ENCODE peak calls at places on chromosome 4, in six cellular contexts. One of them, this sample, is unnamed.

GRCh38 chr4:72505314-72505744 is 63.7 kb downstream of the ADAMTS3 start:
- DNase-seq in omental fat pad: no peak
- DNase-seq in brain microvascular endothelial cell: peak; percentile 30
- DNase-seq in astrocyte of the spinal cord: peak; percentile 57
- DNase-seq in NCI-H1092: no peak
- DNase-seq in lower leg skin: no peak
- DNase-seq in this sample: no peak

GRCh38 chr4:159159611-159160010 is 56.7 kb downstream of the RAPGEF2 start:
- DNase-seq in omental fat pad: no peak
- DNase-seq in astrocyte of the spinal cord: no peak
- DNase-seq in NCI-H1092: no peak
- DNase-seq in lower leg skin: no peak
- DNase-seq in brain microvascular endothelial cell: no peak
- DNase-seq in this sample: no peak

GRCh38 chr4:1072830-1073446 is 40.4 kb downstream of the RNF212 start:
- DNase-seq in NCI-H1092: peak; percentile 26
- DNase-seq in omental fat pad: no peak
- DNase-seq in astrocyte of the spinal cord: peak; percentile 59
- DNase-seq in brain microvascular endothelial cell: peak; percentile 63
- DNase-seq in lower leg skin: peak; percentile 46
- DNase-seq in this sample: peak; percentile 19

GRCh38 chr4:7590205-7590604 is 155.5 kb upstream of the PSAPL1 start:
- DNase-seq in omental fat pad: no peak
- DNase-seq in NCI-H1092: no peak
- DNase-seq in astrocyte of the spinal cord: no peak
- DNase-seq in brain microvascular endothelial cell: no peak
- DNase-seq in lower leg skin: no peak
- DNase-seq in this sample: no peak

GRCh38 chr4:76545161-76545884 is 110.3 kb downstream of the SHROOM3 start:
- DNase-seq in brain microvascular endothelial cell: no peak
- DNase-seq in lower leg skin: no peak
- DNase-seq in omental fat pad: no peak
- DNase-seq in astrocyte of the spinal cord: peak; percentile 73
- DNase-seq in NCI-H1092: no peak
- DNase-seq in this sample: no peak

GRCh38 chr4:145418739-145419138 is 62.9 kb upstream of the SMAD1 start:
- DNase-seq in astrocyte of the spinal cord: no peak
- DNase-seq in omental fat pad: no peak
- DNase-seq in brain microvascular endothelial cell: no peak
- DNase-seq in lower leg skin: no peak
- DNase-seq in NCI-H1092: no peak
- DNase-seq in this sample: no peak

GRCh38 chr4:2859514-2859913 is 15.9 kb downstream of the ADD1 start:
- DNase-seq in omental fat pad: no peak
- DNase-seq in astrocyte of the spinal cord: no peak
- DNase-seq in brain microvascular endothelial cell: no peak
- DNase-seq in lower leg skin: no peak
- DNase-seq in NCI-H1092: no peak
- DNase-seq in this sample: no peak

GRCh38 chr4:71847300-71847699 is 63.4 kb upstream of the GC start:
- DNase-seq in astrocyte of the spinal cord: no peak
- DNase-seq in brain microvascular endothelial cell: no peak
- DNase-seq in lower leg skin: no peak
- DNase-seq in NCI-H1092: no peak
- DNase-seq in omental fat pad: no peak
- DNase-seq in this sample: no peak

GRCh38 chr4:136687118-136687517 is 845.2 kb downstream of the PCDH18 start:
- DNase-seq in lower leg skin: no peak
- DNase-seq in brain microvascular endothelial cell: no peak
- DNase-seq in omental fat pad: no peak
- DNase-seq in NCI-H1092: no peak
- DNase-seq in astrocyte of the spinal cord: no peak
- DNase-seq in this sample: no peak

GRCh38 chr4:898123-898522 is 34.0 kb downstream of the GAK start:
- DNase-seq in NCI-H1092: no peak
- DNase-seq in omental fat pad: no peak
- DNase-seq in brain microvascular endothelial cell: no peak
- DNase-seq in astrocyte of the spinal cord: no peak
- DNase-seq in lower leg skin: no peak
- DNase-seq in this sample: no peak

GRCh38 chr4:180380733-180381132 is 1862.5 kb upstream of the TENM3 start:
- DNase-seq in lower leg skin: no peak
- DNase-seq in brain microvascular endothelial cell: peak; percentile 2
- DNase-seq in omental fat pad: no peak
- DNase-seq in NCI-H1092: no peak
- DNase-seq in astrocyte of the spinal cord: peak; percentile 79
- DNase-seq in this sample: no peak

GRCh38 chr4:91116861-91117260 is 989.7 kb downstream of the CCSER1 start:
- DNase-seq in astrocyte of the spinal cord: peak; percentile 18
- DNase-seq in NCI-H1092: no peak
- DNase-seq in omental fat pad: no peak
- DNase-seq in lower leg skin: no peak
- DNase-seq in brain microvascular endothelial cell: no peak
- DNase-seq in this sample: no peak

GRCh38 chr4:95548738-95549245 is at the start of gene UNC5C:
- DNase-seq in lower leg skin: no peak
- DNase-seq in astrocyte of the spinal cord: peak; percentile 64
- DNase-seq in NCI-H1092: no peak
- DNase-seq in omental fat pad: no peak
- DNase-seq in brain microvascular endothelial cell: peak; percentile 14
- DNase-seq in this sample: no peak

GRCh38 chr4:152935138-152935537 is 985 bp upstream of the FHDC1 start:
- DNase-seq in lower leg skin: no peak
- DNase-seq in NCI-H1092: no peak
- DNase-seq in brain microvascular endothelial cell: no peak
- DNase-seq in astrocyte of the spinal cord: no peak
- DNase-seq in omental fat pad: no peak
- DNase-seq in this sample: no peak

GRCh38 chr4:151715881-151716280 is 44.9 kb downstream of the GATB start:
- DNase-seq in NCI-H1092: no peak
- DNase-seq in omental fat pad: no peak
- DNase-seq in lower leg skin: no peak
- DNase-seq in brain microvascular endothelial cell: no peak
- DNase-seq in astrocyte of the spinal cord: no peak
- DNase-seq in this sample: no peak

GRCh38 chr4:51845736-51846135 is 2.8 kb downstream of the DCUN1D4 start:
- DNase-seq in omental fat pad: no peak
- DNase-seq in brain microvascular endothelial cell: no peak
- DNase-seq in NCI-H1092: no peak
- DNase-seq in lower leg skin: no peak
- DNase-seq in astrocyte of the spinal cord: no peak
- DNase-seq in this sample: no peak

GRCh38 chr4:110475881-110476818 is at the start of gene ENPEP:
- DNase-seq in NCI-H1092: no peak
- DNase-seq in astrocyte of the spinal cord: peak; percentile 35
- DNase-seq in brain microvascular endothelial cell: peak; percentile 24
- DNase-seq in lower leg skin: no peak
- DNase-seq in omental fat pad: no peak
- DNase-seq in this sample: no peak

GRCh38 chr4:154049457-154050181 is 260.7 kb upstream of the SFRP2 start:
- DNase-seq in brain microvascular endothelial cell: peak; percentile 28
- DNase-seq in astrocyte of the spinal cord: no peak
- DNase-seq in NCI-H1092: no peak
- DNase-seq in omental fat pad: no peak
- DNase-seq in lower leg skin: peak; percentile 31
- DNase-seq in this sample: no peak

GRCh38 chr4:119070301-119070700 is 65.3 kb upstream of the MYOZ2 start:
- DNase-seq in brain microvascular endothelial cell: no peak
- DNase-seq in omental fat pad: no peak
- DNase-seq in lower leg skin: no peak
- DNase-seq in astrocyte of the spinal cord: no peak
- DNase-seq in NCI-H1092: no peak
- DNase-seq in this sample: no peak

GRCh38 chr4:184250795-184251679 is 33.4 kb upstream of the ENPP6 start:
- DNase-seq in brain microvascular endothelial cell: peak; percentile 20
- DNase-seq in NCI-H1092: peak; percentile 61
- DNase-seq in lower leg skin: no peak
- DNase-seq in omental fat pad: no peak
- DNase-seq in astrocyte of the spinal cord: peak; percentile 58
- DNase-seq in this sample: no peak

GRCh38 chr4:3402409-3403103 is 39.2 kb upstream of the HGFAC start:
- DNase-seq in lower leg skin: no peak
- DNase-seq in astrocyte of the spinal cord: peak; percentile 70
- DNase-seq in NCI-H1092: no peak
- DNase-seq in brain microvascular endothelial cell: peak; percentile 57
- DNase-seq in omental fat pad: no peak
- DNase-seq in this sample: no peak

GRCh38 chr4:102612824-102613366 is 111.7 kb downstream of the NFKB1 start:
- DNase-seq in NCI-H1092: no peak
- DNase-seq in brain microvascular endothelial cell: no peak
- DNase-seq in omental fat pad: no peak
- DNase-seq in lower leg skin: no peak
- DNase-seq in astrocyte of the spinal cord: no peak
- DNase-seq in this sample: no peak

GRCh38 chr4:149595500-149595899 is 220.1 kb downstream of the IQCM start:
- DNase-seq in NCI-H1092: no peak
- DNase-seq in omental fat pad: no peak
- DNase-seq in lower leg skin: no peak
- DNase-seq in brain microvascular endothelial cell: peak; percentile 2
- DNase-seq in astrocyte of the spinal cord: no peak
- DNase-seq in this sample: no peak

GRCh38 chr4:173272987-173273386 is 61.2 kb downstream of the HMGB2 start:
- DNase-seq in omental fat pad: no peak
- DNase-seq in lower leg skin: no peak
- DNase-seq in astrocyte of the spinal cord: no peak
- DNase-seq in NCI-H1092: no peak
- DNase-seq in brain microvascular endothelial cell: no peak
- DNase-seq in this sample: no peak

GRCh38 chr4:111066887-111067286 is 444.0 kb upstream of the PITX2 start:
- DNase-seq in astrocyte of the spinal cord: peak; percentile 42
- DNase-seq in lower leg skin: no peak
- DNase-seq in NCI-H1092: no peak
- DNase-seq in omental fat pad: no peak
- DNase-seq in brain microvascular endothelial cell: peak; percentile 34
- DNase-seq in this sample: no peak

GRCh38 chr4:73707918-73708577 is 32.3 kb upstream of the CXCL8 start:
- DNase-seq in astrocyte of the spinal cord: peak; percentile 93
- DNase-seq in lower leg skin: peak; percentile 35
- DNase-seq in NCI-H1092: no peak
- DNase-seq in brain microvascular endothelial cell: peak; percentile 94
- DNase-seq in omental fat pad: peak; percentile 55
- DNase-seq in this sample: no peak

GRCh38 chr4:52658671-52659015 is 458 bp downstream of the USP46 start:
- DNase-seq in brain microvascular endothelial cell: no peak
- DNase-seq in astrocyte of the spinal cord: no peak
- DNase-seq in NCI-H1092: no peak
- DNase-seq in lower leg skin: no peak
- DNase-seq in omental fat pad: no peak
- DNase-seq in this sample: no peak

GRCh38 chr4:30553151-30553550 is 167.0 kb upstream of the PCDH7 start:
- DNase-seq in NCI-H1092: no peak
- DNase-seq in astrocyte of the spinal cord: no peak
- DNase-seq in lower leg skin: no peak
- DNase-seq in omental fat pad: no peak
- DNase-seq in brain microvascular endothelial cell: no peak
- DNase-seq in this sample: no peak

GRCh38 chr4:10664408-10664807 is 20.2 kb downstream of the CLNK start:
- DNase-seq in brain microvascular endothelial cell: peak; percentile 91
- DNase-seq in NCI-H1092: no peak
- DNase-seq in lower leg skin: peak; percentile 38
- DNase-seq in omental fat pad: no peak
- DNase-seq in astrocyte of the spinal cord: peak; percentile 97
- DNase-seq in this sample: no peak

GRCh38 chr4:87896020-87896621 is 63.4 kb downstream of the MEPE start:
- DNase-seq in omental fat pad: no peak
- DNase-seq in brain microvascular endothelial cell: peak; percentile 85
- DNase-seq in NCI-H1092: no peak
- DNase-seq in lower leg skin: peak; percentile 15
- DNase-seq in astrocyte of the spinal cord: peak; percentile 85
- DNase-seq in this sample: peak; percentile 11

GRCh38 chr4:139628184-139629012 is 37.2 kb upstream of the MGST2 start:
- DNase-seq in brain microvascular endothelial cell: no peak
- DNase-seq in NCI-H1092: peak; percentile 96
- DNase-seq in omental fat pad: no peak
- DNase-seq in astrocyte of the spinal cord: no peak
- DNase-seq in lower leg skin: no peak
- DNase-seq in this sample: no peak

GRCh38 chr4:144709159-144709558 is 63.2 kb downstream of the HHIP start:
- DNase-seq in omental fat pad: no peak
- DNase-seq in astrocyte of the spinal cord: peak; percentile 94
- DNase-seq in brain microvascular endothelial cell: peak; percentile 81
- DNase-seq in lower leg skin: no peak
- DNase-seq in NCI-H1092: no peak
- DNase-seq in this sample: no peak

GRCh38 chr4:106287353-106287969 is 28.5 kb downstream of the TBCK start:
- DNase-seq in brain microvascular endothelial cell: peak; percentile 93
- DNase-seq in NCI-H1092: no peak
- DNase-seq in lower leg skin: no peak
- DNase-seq in astrocyte of the spinal cord: peak; percentile 90
- DNase-seq in omental fat pad: no peak
- DNase-seq in this sample: no peak

GRCh38 chr4:88007304-88008132 is at the start of gene PKD2:
- DNase-seq in brain microvascular endothelial cell: peak; percentile 60
- DNase-seq in NCI-H1092: peak; percentile 54
- DNase-seq in omental fat pad: peak; percentile 51
- DNase-seq in lower leg skin: peak; percentile 81
- DNase-seq in astrocyte of the spinal cord: peak; percentile 80
- DNase-seq in this sample: peak; percentile 34

GRCh38 chr4:147756417-147756816 is 24.5 kb downstream of the ARHGAP10 start:
- DNase-seq in NCI-H1092: no peak
- DNase-seq in lower leg skin: no peak
- DNase-seq in astrocyte of the spinal cord: no peak
- DNase-seq in omental fat pad: no peak
- DNase-seq in brain microvascular endothelial cell: no peak
- DNase-seq in this sample: no peak

GRCh38 chr4:138297743-138298405 is 55.7 kb upstream of the SLC7A11 start:
- DNase-seq in omental fat pad: no peak
- DNase-seq in brain microvascular endothelial cell: no peak
- DNase-seq in lower leg skin: no peak
- DNase-seq in astrocyte of the spinal cord: peak; percentile 9
- DNase-seq in NCI-H1092: no peak
- DNase-seq in this sample: no peak